ENCODE peak calls at places on chromosomes 16 and 17, in seven cellular contexts. Q, S, U, X, M, P and C are unnamed samples.

GRCh38 chr17:52138350-52138749 is 20.2 kb downstream of the CA10 start:
- DNase-seq in P (no peak), S (no peak), M (no peak), U (no peak), X (no peak), Q (no peak), C (no peak)

GRCh38 chr17:19344311-19345066 is 18.0 kb downstream of the B9D1 start:
- DNase-seq in P (no peak), M (no peak), U (peak), S (no peak), Q (peak), X (no peak), C (no peak)

GRCh38 chr17:83103200-83103937 is 24.0 kb downstream of the METRNL start:
- DNase-seq in Q (peak), S (peak), P (peak), U (no peak), X (peak), M (peak), C (no peak)

GRCh38 chr16:81601008-81601428 is 156.4 kb downstream of the CMIP start:
- DNase-seq in X (peak), Q (peak), M (no peak), P (peak), S (no peak), U (no peak), C (peak)

GRCh38 chr16:82882982-82883863 is 256.5 kb downstream of the CDH13 start:
- DNase-seq in M (no peak), S (no peak), U (no peak), Q (no peak), X (no peak), P (no peak), C (no peak)

GRCh38 chr16:85878875-85879274 is 20.1 kb upstream of the IRF8 start:
- DNase-seq in X (peak), U (no peak), S (no peak), M (no peak), Q (no peak), P (peak), C (no peak)

GRCh38 chr16:11180489-11180888 is 75.5 kb downstream of the SOCS1 start:
- DNase-seq in X (no peak), U (no peak), S (no peak), M (peak), P (no peak), Q (no peak), C (no peak)

GRCh38 chr17:64507418-64507766 is 615 bp downstream of the CEP95 start:
- DNase-seq in Q (no peak), X (peak), P (peak), M (no peak), U (no peak), S (peak), C (peak)

GRCh38 chr17:58337126-58337599 is 8.6 kb upstream of the TSPOAP1 start:
- DNase-seq in U (no peak), Q (no peak), M (peak), X (peak), P (no peak), S (no peak), C (no peak)

GRCh38 chr17:40501499-40501911 is at the start of gene TNS4:
- DNase-seq in Q (peak), X (no peak), P (peak), U (no peak), M (peak), S (no peak), C (peak)

GRCh38 chr17:10646393-10646990 is 10.6 kb downstream of the MYH3 start:
- DNase-seq in M (peak), U (peak), X (peak), Q (peak), P (peak), S (peak), C (peak)

GRCh38 chr17:19447085-19447583 is 36.1 kb downstream of the RNF112 start:
- DNase-seq in P (peak), X (peak), M (peak), S (peak), U (peak), Q (peak), C (peak)

GRCh38 chr17:80080081-80080480 is 21.3 kb upstream of the GAA start:
- DNase-seq in Q (no peak), S (no peak), M (no peak), U (no peak), P (no peak), X (peak), C (no peak)

GRCh38 chr17:17514993-17515920 is 19.1 kb upstream of the RASD1 start:
- DNase-seq in U (no peak), M (no peak), Q (no peak), X (peak), S (no peak), P (no peak), C (no peak)

GRCh38 chr17:231191-231965 is 49.9 kb upstream of the DOC2B start:
- DNase-seq in P (no peak), U (peak), S (no peak), X (no peak), M (peak), Q (peak), C (peak)

GRCh38 chr17:79047923-79048825 is 24.2 kb downstream of the C1QTNF1 start:
- DNase-seq in Q (no peak), P (no peak), M (no peak), X (no peak), U (peak), S (no peak), C (no peak)

GRCh38 chr16:77739493-77739892 is 17.2 kb downstream of the NUDT7 start:
- DNase-seq in S (no peak), M (no peak), P (no peak), X (peak), Q (no peak), U (no peak), C (no peak)

GRCh38 chr17:75783803-75784472 is 668 bp upstream of the UNK start:
- DNase-seq in S (peak), Q (no peak), P (no peak), X (no peak), U (peak), M (peak), C (peak)

GRCh38 chr17:79695293-79696158 is 35.2 kb upstream of the ENPP7 start:
- DNase-seq in M (no peak), U (no peak), X (no peak), P (no peak), Q (no peak), S (no peak), C (no peak)

GRCh38 chr17:43556292-43556691 is 10.2 kb upstream of the ETV4 start:
- DNase-seq in U (no peak), P (peak), Q (no peak), X (peak), S (no peak), M (peak), C (peak)

GRCh38 chr17:79617740-79618382 is 7.0 kb upstream of the RBFOX3 start:
- DNase-seq in M (no peak), S (no peak), U (peak), P (no peak), Q (peak), X (no peak), C (peak)

GRCh38 chr17:41010421-41010820 is 1.5 kb upstream of the KRTAP3-1 start:
- DNase-seq in S (no peak), P (no peak), Q (no peak), U (no peak), M (no peak), X (no peak), C (no peak)

GRCh38 chr17:80492343-80493136 is 16.1 kb upstream of the NPTX1 start:
- DNase-seq in X (no peak), P (no peak), U (no peak), Q (no peak), S (no peak), M (no peak), C (no peak)

GRCh38 chr17:82703036-82703745 is 4.7 kb upstream of the RAB40B start:
- DNase-seq in X (no peak), U (no peak), Q (no peak), P (no peak), S (no peak), M (no peak), C (no peak)

GRCh38 chr16:12097523-12098428 is 121.2 kb downstream of the SNX29 start:
- DNase-seq in U (peak), X (peak), Q (no peak), M (peak), P (no peak), S (no peak), C (no peak)

GRCh38 chr16:56277040-56277439 is 85.8 kb downstream of the GNAO1 start:
- DNase-seq in X (no peak), Q (peak), S (no peak), M (no peak), U (no peak), P (peak), C (no peak)

GRCh38 chr16:10669791-10670190 is 24.9 kb downstream of the TEKT5 start:
- DNase-seq in X (no peak), P (no peak), Q (no peak), M (no peak), S (no peak), U (no peak), C (no peak)

GRCh38 chr16:27314161-27314723 is 468 bp downstream of the IL4R start:
- DNase-seq in S (peak), M (peak), Q (no peak), U (peak), P (peak), X (peak), C (peak)
- TF ChIP-seq POLR2A in S (peak), M (peak), Q (no peak), U (no peak), P (no peak), X (peak), C (no peak)

DNA sequence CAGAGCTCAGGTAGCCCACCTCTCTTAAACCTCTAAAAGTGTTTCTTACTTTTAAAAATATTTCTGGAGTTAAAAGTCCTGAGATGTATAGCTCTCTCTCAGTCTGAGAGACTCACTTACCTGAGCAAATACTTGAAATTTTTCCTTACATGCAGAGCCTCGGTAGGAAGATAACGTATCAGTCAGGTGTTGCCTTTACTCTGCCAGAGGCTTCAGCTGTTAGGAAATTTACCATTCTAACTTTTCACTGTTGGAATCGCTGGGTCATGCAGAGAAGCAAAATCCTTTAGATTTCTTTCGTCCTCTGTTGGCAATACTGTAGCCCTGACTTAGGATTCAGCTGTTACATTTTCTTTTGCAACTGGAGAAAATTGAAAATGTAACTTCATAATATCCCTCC is 20.1 kb upstream of the KCNJ16 start:
- DNase-seq in P (no peak), X (no peak), U (no peak), M (no peak), Q (no peak), S (no peak), C (no peak)
- H3K4me3 ChIP-seq in P (no peak), X (no peak), U (no peak), M (no peak), Q (no peak), S (no peak), C (no peak)

GRCh38 chr16:30609928-30610839 is at the start of gene ZNF689:
- DNase-seq in Q (peak), U (peak), M (peak), P (peak), X (peak), S (peak), C (peak)
- TF ChIP-seq POLR2A in Q (peak), U (peak), M (peak), P (peak), X (peak), S (peak), C (no peak)

GRCh38 chr16:19644877-19645276 is 73.2 kb downstream of the KNOP1 start:
- DNase-seq in S (no peak), Q (no peak), U (peak), P (no peak), M (no peak), X (peak), C (no peak)
- H3K4me3 ChIP-seq in S (no peak), Q (no peak), U (no peak), P (no peak), M (no peak), X (no peak), C (no peak)

DNA sequence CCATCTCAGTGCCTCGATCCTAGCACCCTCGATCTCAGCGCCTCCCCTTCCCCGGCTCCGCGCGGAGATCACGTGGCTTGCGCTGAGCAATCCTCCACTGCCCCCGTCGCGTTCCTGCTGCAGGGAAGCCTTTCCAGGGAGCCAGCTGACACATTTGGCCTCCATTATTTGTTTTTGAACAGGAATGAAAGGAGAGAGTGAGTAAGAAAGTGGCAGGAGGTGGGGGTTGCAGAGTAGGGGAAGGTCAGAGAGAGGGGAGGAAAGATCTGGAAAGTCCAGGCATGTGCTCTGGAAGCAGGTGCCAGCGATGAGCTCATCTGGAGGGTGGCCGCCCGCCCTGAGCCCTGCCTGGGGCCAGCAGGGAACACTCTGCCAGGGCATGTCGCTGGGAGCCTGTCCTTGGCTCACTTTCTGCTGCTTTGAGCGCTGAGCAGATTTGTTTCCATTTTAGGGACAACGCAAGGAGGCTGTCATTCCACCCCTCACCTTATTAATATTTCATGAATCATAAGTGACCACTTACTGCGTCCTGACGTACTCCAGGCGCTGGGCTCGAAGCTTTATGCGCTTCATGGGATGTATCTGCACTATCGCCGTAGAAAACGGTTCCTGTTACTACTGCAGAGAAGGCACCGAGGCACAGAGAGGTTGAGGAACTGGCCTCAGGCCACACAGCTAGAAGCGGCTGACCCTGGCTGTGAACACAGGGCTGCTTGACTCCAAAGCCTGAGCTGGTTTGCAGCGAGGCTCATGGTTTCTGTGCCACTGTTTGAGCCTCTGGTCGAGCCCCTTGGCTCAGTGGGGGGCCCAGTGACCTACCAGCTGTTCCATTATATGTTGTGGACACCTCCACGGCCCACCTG is 283.1 kb downstream of the SEC14L1 start:
- DNase-seq in P (peak), X (peak), U (peak), Q (peak), S (peak), M (peak), C (peak)
- TF ChIP-seq POLR2A in P (no peak), X (peak), U (peak), Q (no peak), S (no peak), M (no peak), C (no peak)

DNA sequence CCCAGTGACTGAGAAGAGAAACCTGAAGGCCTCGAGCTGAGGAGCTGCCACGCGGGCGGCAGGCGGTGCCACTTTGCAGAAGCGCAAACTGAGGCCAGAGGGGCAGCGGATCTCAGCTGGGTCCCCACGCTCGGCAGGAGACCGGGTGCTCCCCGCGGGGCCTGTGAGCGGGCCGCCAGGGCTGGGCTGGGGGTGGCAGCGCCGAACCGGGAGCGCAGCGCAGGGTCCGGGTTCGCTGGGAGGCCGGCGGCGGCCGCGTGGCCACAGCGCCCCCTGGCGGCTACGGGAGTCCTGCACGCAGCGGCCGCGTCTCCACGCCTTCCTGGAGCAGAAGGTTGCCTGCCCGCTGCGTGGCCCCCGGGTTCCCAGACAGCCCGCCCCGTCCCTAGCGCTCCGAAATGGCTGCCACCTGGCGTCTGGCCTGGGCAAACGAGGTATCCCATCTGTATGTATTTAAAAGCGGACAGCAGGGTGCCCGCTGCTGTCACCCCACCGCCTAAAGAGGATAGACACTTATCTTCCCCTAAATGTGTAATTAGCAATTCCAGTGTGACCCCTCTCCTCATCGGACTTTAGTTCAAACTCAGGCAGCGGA is 96.1 kb upstream of the CDH5 start:
- DNase-seq in Q (peak), P (peak), X (peak), U (peak), M (peak), S (peak), C (no peak)
- H3K4me3 ChIP-seq in Q (peak), P (peak), X (peak), U (peak), M (no peak), S (no peak), C (no peak)

GRCh38 chr17:7260151-7260550 is 2.1 kb downstream of the CLDN7 start:
- DNase-seq in X (no peak), S (no peak), P (no peak), M (peak), U (no peak), Q (no peak), C (no peak)

GRCh38 chr17:7261377-7262191 is 694 bp downstream of the CLDN7 start:
- DNase-seq in M (no peak), P (no peak), X (no peak), U (no peak), Q (no peak), S (peak), C (no peak)

GRCh38 chr17:7259555-7259889 is 2.8 kb downstream of the CLDN7 start:
- DNase-seq in X (no peak), Q (no peak), M (peak), S (no peak), P (no peak), U (no peak), C (no peak)

GRCh38 chr17:7262192-7263070 is at the start of gene CLDN7:
- DNase-seq in P (no peak), X (no peak), S (peak), U (no peak), M (peak), Q (peak), C (peak)

GRCh38 chr17:7260601-7261376 is 1.5 kb downstream of the CLDN7 start:
- DNase-seq in P (no peak), S (peak), X (no peak), M (peak), Q (peak), U (no peak), C (no peak)
- TF ChIP-seq POLR2A in P (no peak), S (peak), X (no peak), M (peak), Q (no peak), U (no peak), C (no peak)

GRCh38 chr16:72794986-72795385 is 252.9 kb downstream of the ZFHX3 start:
- DNase-seq in U (no peak), M (no peak), Q (no peak), P (no peak), X (no peak), S (no peak), C (no peak)
- H3K4me3 ChIP-seq in U (no peak), M (no peak), Q (no peak), P (no peak), X (no peak), S (no peak), C (no peak)

GRCh38 chr16:23640959-23641765 is at the start of the genes DCTN5 and PALB2:
- DNase-seq in P (peak), S (peak), Q (peak), M (peak), U (peak), X (peak), C (peak)
- TF ChIP-seq POLR2A in P (peak), S (peak), Q (no peak), M (peak), U (no peak), X (peak), C (no peak)